ENCODE peak calls at places on chromosomes 11 and 22, in ten cellular contexts. H is cardiac muscle cell; F is osteoblast; K is CD4-positive, alpha-beta memory T cell; M is iPS DF 6.9; R is body of pancreas; W is CD4-positive, CD25-positive, alpha-beta regulatory T cell; S is HCT116; C is RWPE2; V is CD8-positive, alpha-beta T cell. P is an unnamed sample.

GRCh38 chr11:47524200-47524874 is 28.6 kb downstream of the CELF1 start:
- DNase-seq in H (no peak), M (no peak), C (no peak), W (no peak), K (peak; percentile 31), S (no peak), F (no peak), V (no peak), R (peak; percentile 20), P (peak; percentile 28)

GRCh38 chr11:57641011-57641410 is 8.7 kb downstream of the YPEL4 start:
- DNase-seq in F (peak; percentile 49), C (no peak), V (no peak), M (no peak), S (no peak), H (peak; percentile 51), K (no peak), W (no peak), R (no peak), P (no peak)

GRCh38 chr11:17642980-17643379 is 76.4 kb upstream of the MYOD1 start:
- DNase-seq in R (no peak), W (no peak), S (no peak), M (no peak), V (no peak), K (no peak), H (no peak), F (no peak), C (no peak), P (no peak)

GRCh38 chr11:114125531-114125930 is 66.0 kb downstream of the ZBTB16 start:
- DNase-seq in R (no peak), W (no peak), K (no peak), F (no peak), C (no peak), S (no peak), H (no peak), M (no peak), V (no peak), P (no peak)

GRCh38 chr22:50260801-50261614 is 475 bp downstream of the MAPK12 start:
- DNase-seq in M (no peak), F (peak; percentile 97), R (no peak), S (no peak), C (no peak), K (no peak), H (peak; percentile 76), W (no peak), V (no peak), P (peak; percentile 70)

GRCh38 chr11:69372589-69373250 is 78.8 kb downstream of the MYEOV start:
- DNase-seq in S (no peak), V (peak; percentile 15), M (no peak), R (no peak), W (no peak), K (no peak), F (no peak), C (peak; percentile 29), H (no peak), P (no peak)

GRCh38 chr11:106061249-106061794 is 15.8 kb downstream of the KBTBD3 start:
- DNase-seq in H (no peak), M (no peak), S (no peak), V (no peak), R (no peak), W (no peak), C (no peak), F (no peak), K (no peak), P (no peak)

GRCh38 chr11:124394408-124394807 is 4.4 kb downstream of the OR8B3 start:
- DNase-seq in W (no peak), C (no peak), K (no peak), H (peak; percentile 13), S (no peak), F (peak; percentile 64), V (no peak), R (no peak), M (no peak), P (no peak)

GRCh38 chr11:57277845-57278720 is 41.0 kb upstream of the APLNR start:
- DNase-seq in H (peak; percentile 92), W (no peak), C (no peak), F (peak; percentile 51), M (peak; percentile 66), R (peak; percentile 67), V (no peak), S (peak; percentile 69), K (no peak), P (peak; percentile 72)

GRCh38 chr11:31943056-31943780 is 132.1 kb upstream of the PAX6 start:
- DNase-seq in F (no peak), M (no peak), S (no peak), K (no peak), R (no peak), H (no peak), W (no peak), C (no peak), V (no peak), P (no peak)

GRCh38 chr22:47163481-47163875 is 401.0 kb downstream of the TBC1D22A start:
- DNase-seq in M (no peak), V (no peak), F (peak; percentile 84), H (no peak), C (peak; percentile 46), R (peak; percentile 8), S (no peak), K (no peak), W (no peak), P (no peak)

GRCh38 chr11:3140291-3140603 is 24.9 kb downstream of the OSBPL5 start:
- DNase-seq in S (no peak), V (no peak), W (no peak), C (no peak), M (no peak), H (no peak), K (no peak), R (no peak), F (no peak), P (peak; percentile 43)

GRCh38 chr11:22069844-22070243 is 123.0 kb upstream of the ANO5 start:
- DNase-seq in K (no peak), M (no peak), F (no peak), V (no peak), W (no peak), R (no peak), C (no peak), H (no peak), S (no peak), P (no peak)

DNA sequence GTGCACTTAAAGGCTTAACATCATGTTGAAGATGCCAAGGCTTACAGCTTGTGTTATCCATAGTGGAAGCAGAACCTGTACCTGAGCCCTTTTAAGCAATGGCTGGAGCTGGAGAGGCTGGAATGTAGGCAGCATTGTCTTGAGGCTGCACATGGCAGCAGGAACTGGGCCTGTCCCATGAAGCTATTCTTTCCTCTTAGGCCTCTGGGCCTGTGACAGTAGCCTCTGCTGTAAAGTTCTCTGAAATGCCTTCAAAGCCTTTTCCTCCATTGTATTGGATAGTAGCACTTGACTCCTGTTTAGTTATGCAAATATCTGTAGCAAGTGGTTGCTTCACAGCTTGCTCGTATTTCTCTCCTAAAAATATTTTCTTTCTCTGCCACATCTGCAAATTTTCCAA is 127.4 kb upstream of the ANO5 start:
- DNase-seq in C (no peak), F (no peak), W (no peak), R (no peak), K (no peak), M (no peak), H (no peak), V (no peak), S (no peak), P (no peak)
- H3K9me3 ChIP-seq in C (no peaks in the 10 kb centered on the region), F (no peaks in the 10 kb centered on the region), W (no peaks in the 10 kb centered on the region), R (no peaks in the 10 kb centered on the region), K (no peaks in the 10 kb centered on the region), M (no peaks in the 10 kb centered on the region), H (no peaks in the 10 kb centered on the region), V (no peaks in the 10 kb centered on the region), S (no peaks in the 10 kb centered on the region), P (peaks cover 2% of the 10 kb centered on the region)

DNA sequence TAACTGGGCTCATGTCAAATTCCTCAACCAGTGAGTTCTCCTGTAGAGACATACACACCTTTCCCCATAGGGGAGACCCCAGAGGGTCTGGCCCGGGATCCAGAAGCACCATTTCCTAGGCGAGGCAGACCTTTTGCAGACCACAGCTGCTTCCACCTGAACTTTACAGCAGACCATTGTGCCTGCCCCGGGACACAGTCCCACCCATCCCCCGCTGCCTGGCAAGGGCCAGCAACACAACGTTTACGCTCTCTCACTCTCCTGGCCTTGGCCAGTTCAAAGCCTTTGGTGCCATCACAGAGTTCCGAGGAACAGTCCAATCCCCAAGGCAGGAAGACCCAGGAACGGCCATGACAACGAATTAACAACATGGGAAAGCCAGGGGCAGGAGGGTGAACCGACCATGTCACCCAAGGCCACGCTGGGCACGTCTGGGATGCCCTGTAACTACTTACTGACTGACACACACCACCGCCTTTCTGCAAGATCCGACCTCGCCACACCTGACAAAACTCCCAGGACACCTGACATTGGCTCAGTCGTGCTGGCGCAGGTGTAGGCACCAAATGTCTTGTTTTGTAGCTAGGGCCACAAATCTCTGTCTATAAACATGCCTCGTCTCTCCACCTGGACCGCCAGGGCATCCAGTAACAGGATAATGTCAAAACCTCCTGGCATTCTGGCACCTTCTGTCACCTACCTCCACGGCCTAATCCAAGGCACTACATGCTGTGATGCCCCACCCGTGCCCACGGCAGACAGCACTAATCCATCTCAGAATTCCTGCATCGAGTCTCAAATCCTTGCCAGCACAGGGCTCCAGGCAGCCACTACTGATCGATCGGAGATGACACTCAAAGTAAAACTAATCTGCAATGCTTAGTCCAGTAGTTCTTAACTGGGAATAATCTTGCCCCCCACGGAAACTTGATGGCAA is 51.3 kb downstream of the MYH9 start:
- DNase-seq in H (no peak), F (peak; percentile 78), W (no peak), V (no peak), C (no peak), K (no peak), S (no peak), M (no peak), R (peak; percentile 88), P (no peak)
- H3K4me1 ChIP-seq in H (peaks cover 32% of the 10 kb centered on the region), F (peaks cover 97% of the 10 kb centered on the region), W (peaks cover 84% of the 10 kb centered on the region), V (peaks cover 100% of the 10 kb centered on the region), C (peaks cover 90% of the 10 kb centered on the region), K (peaks cover 100% of the 10 kb centered on the region), S (peaks cover 29% of the 10 kb centered on the region), M (peaks cover 8% of the 10 kb centered on the region), R (peaks cover 68% of the 10 kb centered on the region), P (peaks cover 86% of the 10 kb centered on the region)

DNA sequence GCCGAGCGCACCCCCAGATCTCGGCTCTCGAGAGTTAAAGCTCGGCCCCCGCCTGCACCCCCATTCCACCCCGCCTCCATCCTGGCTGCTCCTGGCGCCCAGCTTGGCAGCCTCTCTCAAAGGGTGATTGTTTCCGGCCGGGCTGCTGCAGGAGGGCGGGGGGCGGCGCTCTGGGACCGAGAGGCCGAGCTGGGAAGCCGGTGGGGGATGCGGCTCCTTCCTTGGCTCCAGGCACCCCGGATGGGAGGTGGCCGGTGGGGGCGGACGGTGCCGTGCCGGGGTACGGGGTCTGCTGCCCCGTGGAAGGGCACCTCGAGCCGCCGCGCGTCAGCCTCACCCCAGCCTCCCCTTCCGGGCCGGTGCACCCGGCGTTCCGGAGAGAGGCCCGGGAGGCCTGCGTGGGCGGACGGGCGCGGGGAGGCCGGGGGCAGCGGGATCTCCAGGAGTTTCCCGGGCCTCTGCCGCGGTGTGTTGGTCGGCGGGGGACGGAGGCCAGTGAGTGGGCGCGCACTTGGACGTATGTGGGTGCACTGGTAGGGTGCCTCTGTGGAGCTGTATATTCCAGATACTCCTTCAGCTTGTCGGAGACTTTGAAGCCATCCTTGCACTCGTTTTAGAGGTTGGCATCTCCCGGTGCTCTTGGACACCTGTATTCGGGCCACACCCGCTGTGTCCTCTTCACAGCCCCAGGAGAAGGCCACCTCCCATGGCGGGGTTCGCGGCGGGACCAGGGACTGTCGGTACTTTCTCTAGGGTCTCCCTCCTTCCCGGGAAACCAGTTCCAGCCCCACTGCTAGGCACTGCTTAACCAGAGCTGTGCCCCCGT is 679 bp upstream of the B3GAT1 start:
- DNase-seq in V (peak; percentile 51), S (no peak), C (no peak), F (peak; percentile 88), R (no peak), H (peak; percentile 20), W (no peak), K (peak; percentile 13), M (no peak), P (no peak)
- H3K4me3 ChIP-seq in V (peak overlapping the region; percentile 35), S (no peak overlapping the region), C (no peak overlapping the region), F (no peak overlapping the region), R (peak overlapping the region; percentile 12), H (peak overlapping the region; percentile 51), W (no peak overlapping the region), K (peak overlapping the region; percentile 35), M (peak overlapping the region; percentile 69), P (peak overlapping the region; percentile 45)

GRCh38 chr22:48675141-48675827 is 1152.4 kb downstream of the BRD1 start:
- DNase-seq in S (no peak), R (no peak), F (no peak), M (no peak), K (no peak), W (no peak), H (no peak), V (no peak), C (no peak), P (no peak)
- H3K9me3 ChIP-seq in S (no peaks in the 10 kb centered on the region), R (no peaks in the 10 kb centered on the region), F (peaks cover 3% of the 10 kb centered on the region), M (peaks cover 35% of the 10 kb centered on the region), K (no peaks in the 10 kb centered on the region), W (peaks cover 4% of the 10 kb centered on the region), H (no peaks in the 10 kb centered on the region), V (no peaks in the 10 kb centered on the region), C (no peaks in the 10 kb centered on the region), P (no peaks in the 10 kb centered on the region)

P was measured in heart left ventricle.